ENCODE peak calls at places on chromosomes 6 and 20, in seven cellular contexts. E is endodermal cell; X is GM12865; J is endothelial cell; S is lower lobe of right lung; W is cardiac fibroblast; D is CD8-positive, alpha-beta T cell. O is an unnamed sample.

GRCh38 chr20:25300496-25301170 is 52.7 kb downstream of the PYGB start:
- DNase-seq in W (peak; percentile 26), E (no peak), S (no peak), X (no peak), D (no peak), J (peak; percentile 17), O (no peak)

GRCh38 chr6:50305660-50306059 is 255.9 kb upstream of the DEFB112 start:
- DNase-seq in D (no peak), E (no peak), S (no peak), J (no peak), X (no peak), W (no peak), O (no peak)

GRCh38 chr6:2793491-2794151 is 28.4 kb downstream of the WRNIP1 start:
- DNase-seq in S (peak; percentile 79), J (no peak), E (no peak), D (peak; percentile 8), X (peak; percentile 28), W (peak; percentile 17), O (no peak)

GRCh38 chr6:79377047-79377446 is 142.6 kb upstream of the HMGN3 start:
- DNase-seq in E (no peak), J (no peak), X (no peak), W (peak; percentile 71), S (no peak), D (no peak), O (no peak)

GRCh38 chr6:111601875-111602274 is 3.8 kb downstream of the TRAF3IP2 start:
- DNase-seq in S (no peak), X (no peak), E (no peak), D (no peak), W (peak; percentile 62), J (no peak), O (no peak)

GRCh38 chr6:35727206-35727934 is 9.5 kb upstream of the ARMC12 start:
- DNase-seq in D (no peak), S (peak; percentile 91), E (peak; percentile 89), X (peak; percentile 68), J (peak; percentile 46), W (peak; percentile 87), O (no peak)

GRCh38 chr6:23510778-23511510 is 615.1 kb upstream of the NRSN1 start:
- DNase-seq in W (no peak), E (no peak), D (no peak), X (peak; percentile 6), S (no peak), J (no peak), O (no peak)

GRCh38 chr6:45069091-45069490 is 259.0 kb upstream of the RUNX2 start:
- DNase-seq in W (no peak), J (no peak), D (no peak), E (no peak), X (no peak), S (no peak), O (no peak)

GRCh38 chr6:110878751-110879539 is 4.4 kb downstream of the AMD1 start:
- DNase-seq in X (peak; percentile 55), W (peak; percentile 30), J (peak; percentile 26), E (peak; percentile 71), S (no peak), D (no peak), O (peak; percentile 45)

GRCh38 chr20:43576108-43576507 is 14.6 kb upstream of the IFT52 start:
- DNase-seq in E (no peak), D (no peak), J (no peak), S (no peak), W (no peak), X (no peak), O (no peak)

GRCh38 chr6:96948631-96949030 is 24.1 kb downstream of the KLHL32 start:
- DNase-seq in W (no peak), E (no peak), D (no peak), S (no peak), J (no peak), X (no peak), O (no peak)

GRCh38 chr6:166596741-166597507 is 10.4 kb upstream of the RAMACL start:
- DNase-seq in W (no peak), J (no peak), D (no peak), E (peak; percentile 32), S (no peak), X (no peak), O (no peak)

GRCh38 chr6:6686748-6687601 is 98.5 kb downstream of the LY86 start:
- DNase-seq in D (no peak), W (peak; percentile 74), X (no peak), J (peak; percentile 95), E (peak; percentile 99), S (peak; percentile 98), O (no peak)

GRCh38 chr6:12335717-12336116 is 45.6 kb downstream of the EDN1 start:
- DNase-seq in S (no peak), W (no peak), X (peak; percentile 54), E (no peak), D (no peak), J (no peak), O (no peak)
- TF ChIP-seq CTCF in S (no peak), W (no peak), X (peak; percentile 1), E (peak; percentile 31), D (no peak), J (no peak), O (no peak)

DNA sequence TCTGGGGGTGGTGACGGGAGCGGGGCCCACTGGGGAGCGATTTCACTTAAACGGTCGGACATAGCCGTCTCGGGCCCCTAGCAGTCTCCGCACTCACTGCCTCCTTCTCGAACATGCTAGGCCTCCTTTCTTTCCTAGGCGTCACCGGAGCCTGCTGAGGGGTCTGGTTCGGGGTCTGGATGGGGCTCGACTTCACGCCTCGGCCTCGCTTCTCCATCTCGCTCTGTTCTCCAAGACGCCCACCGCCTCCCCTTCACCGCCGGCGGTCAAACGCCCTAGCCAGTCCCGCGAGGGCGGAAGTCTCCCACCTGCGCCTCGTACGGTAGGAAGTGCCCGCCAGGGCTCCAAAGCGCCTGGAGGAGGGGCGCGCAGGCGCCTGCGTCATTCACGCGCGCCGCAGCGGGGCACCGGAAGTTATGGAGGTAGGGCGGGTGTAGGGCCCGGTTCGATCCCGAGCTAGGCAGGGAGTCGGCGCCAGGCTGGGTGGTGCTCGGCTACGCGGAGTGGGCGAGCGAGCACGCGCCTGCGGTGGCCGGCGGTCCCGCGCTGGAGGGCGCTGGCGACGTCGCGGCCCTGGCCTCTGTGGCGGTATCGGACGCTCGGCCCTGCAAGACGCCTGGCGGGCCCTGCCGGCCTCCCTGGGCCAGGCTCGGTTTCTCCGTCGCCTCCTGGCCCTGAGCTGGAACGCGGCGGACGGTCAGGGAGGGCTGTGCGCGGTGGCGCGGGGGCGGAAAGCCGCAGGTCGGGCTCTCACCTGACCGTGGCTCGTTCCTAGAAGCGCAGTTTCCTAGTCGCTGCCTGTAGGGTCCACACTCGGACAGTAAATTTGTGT is at the start of the genes DYNLT2 and ERMARD:
- DNase-seq in D (peak; percentile 90), J (peak; percentile 95), X (peak; percentile 95), W (peak; percentile 94), E (peak; percentile 99), S (peak; percentile 96), O (peak; percentile 94)
- TF ChIP-seq CTCF in D (no peak), J (no peak), X (peak; percentile 1), W (peak; percentile 29), E (peak; percentile 43), S (peak; percentile 34), O (no peak)

DNA sequence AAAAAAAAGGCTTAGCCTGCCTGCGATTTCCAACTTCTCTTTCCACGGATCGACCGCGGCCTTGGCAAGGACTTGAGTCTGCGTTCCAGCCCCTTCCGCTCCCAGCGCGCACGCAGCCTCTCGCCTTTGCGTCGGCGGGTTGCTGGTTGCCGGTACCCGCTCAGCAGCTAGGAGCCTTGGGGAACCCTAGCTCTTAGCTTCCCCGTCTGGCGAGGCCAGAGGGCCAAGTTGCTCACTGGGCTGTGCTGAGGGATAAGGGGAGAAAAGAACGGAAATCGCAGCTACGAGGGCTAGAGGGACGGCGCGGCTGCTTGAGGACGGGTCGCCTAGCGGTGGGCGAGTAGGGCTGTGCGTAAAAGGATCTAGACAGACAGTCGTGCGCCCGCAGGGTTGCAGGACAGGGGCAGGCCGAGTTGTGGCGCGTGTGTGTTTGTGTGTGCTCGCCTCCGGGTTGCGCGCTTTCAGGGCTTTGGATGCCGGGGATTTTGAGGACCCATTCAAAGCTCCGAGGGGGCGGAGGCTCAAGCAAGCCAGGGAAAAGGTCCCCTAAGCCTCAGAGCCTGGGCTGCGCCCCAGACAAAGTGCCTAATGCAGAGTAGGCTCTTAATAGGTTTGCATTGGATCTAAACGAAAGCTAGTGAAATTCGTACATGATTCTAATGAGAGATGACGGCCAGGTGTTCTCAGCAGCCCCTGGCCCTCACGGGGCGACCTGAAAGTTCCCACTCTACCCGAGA is 40.5 kb upstream of the OSTM1 start:
- DNase-seq in E (peak; percentile 90), W (peak; percentile 80), X (no peak), S (peak; percentile 82), J (peak; percentile 62), D (no peak), O (no peak)
- TF ChIP-seq CTCF in E (peak; percentile 71), W (no peak), X (no peak), S (no peak), J (peak; percentile 37), D (no peak), O (no peak)

DNA sequence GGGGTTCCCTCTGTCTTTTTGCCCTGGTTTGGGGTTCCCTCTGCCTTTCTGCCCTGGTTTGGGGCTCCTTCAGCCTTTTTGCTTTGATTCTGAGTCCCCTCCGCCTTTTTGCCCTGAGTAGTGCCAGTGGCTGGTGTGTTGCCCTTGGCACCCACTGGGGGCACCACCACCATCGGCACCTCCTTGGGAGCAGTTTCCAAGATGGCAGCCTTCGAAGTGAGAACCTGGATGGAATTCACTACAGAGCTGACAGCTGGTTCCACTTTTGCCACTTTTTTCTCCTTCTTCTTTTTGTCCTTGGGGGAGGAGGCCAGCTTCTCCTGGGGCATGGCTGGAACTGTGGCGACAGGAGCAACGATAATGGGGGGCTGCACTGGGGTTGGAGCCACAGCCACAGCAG is 22.2 kb downstream of the RRBP1 start:
- DNase-seq in J (no peak), X (no peak), E (no peak), D (no peak), W (no peak), S (no peak), O (no peak)
- TF ChIP-seq CTCF in J (peak; percentile 19), X (no peak), E (peak; percentile 48), D (no peak), W (no peak), S (no peak), O (no peak)

GRCh38 chr20:33515569-33516216 is 25.8 kb downstream of the CBFA2T2 start:
- DNase-seq in W (peak; percentile 16), S (no peak), X (no peak), E (no peak), J (no peak), D (no peak), O (no peak)
- TF ChIP-seq CTCF in W (peak; percentile 31), S (no peak), X (peak; percentile 6), E (peak; percentile 72), J (no peak), D (peak; percentile 29), O (no peak)

DNA sequence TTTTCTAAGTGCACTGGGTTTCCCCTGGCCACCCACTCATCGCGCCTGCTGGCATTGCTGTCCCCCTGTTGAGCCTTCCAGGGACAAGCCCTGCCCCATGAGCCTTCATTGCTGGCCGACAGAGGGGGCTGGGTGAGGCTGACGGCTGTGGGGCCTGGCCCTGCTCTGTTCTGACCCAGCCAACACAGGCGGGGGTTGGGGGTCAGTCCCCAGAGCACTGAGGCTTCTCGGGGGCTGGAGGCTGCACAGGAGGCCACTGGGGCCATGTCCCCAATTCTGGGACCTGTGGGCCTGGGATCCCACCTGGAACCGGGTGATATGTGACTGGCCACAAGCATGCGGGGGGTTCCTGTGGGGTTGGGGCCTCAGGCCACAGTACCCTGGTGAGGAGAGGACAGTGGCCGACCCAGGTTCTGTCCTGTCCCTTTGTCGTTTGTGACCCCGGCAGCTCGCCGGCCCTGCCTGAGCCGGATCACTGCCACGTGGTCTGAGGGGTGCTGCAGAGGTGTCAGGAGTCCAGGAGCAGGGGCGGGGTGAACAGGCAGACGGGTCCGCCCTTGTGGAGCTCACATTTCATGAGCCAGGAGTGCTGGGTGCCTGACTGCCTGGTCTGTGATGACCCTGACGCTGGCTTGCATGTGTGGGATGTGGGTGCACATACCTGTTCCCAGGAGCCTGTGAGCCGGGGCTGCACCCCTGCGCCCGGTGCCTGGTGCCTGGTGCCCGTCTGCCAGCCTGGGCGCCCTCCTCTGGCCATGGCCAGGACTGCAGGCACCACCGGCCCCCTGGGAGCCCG is 2.1 kb upstream of the COL20A1 start:
- DNase-seq in W (peak; percentile 34), D (peak; percentile 43), X (peak; percentile 47), J (peak; percentile 91), S (no peak), E (peak; percentile 94), O (peak; percentile 90)
- TF ChIP-seq CTCF in W (peak; percentile 64), D (peak; percentile 76), X (peak; percentile 80), J (peak; percentile 74), S (peak; percentile 67), E (peak; percentile 83), O (peak; percentile 42)

O was measured in GM20000.